ENCODE peak calls at places on chromosomes 2 and 18, in ten cellular contexts. One of them, this sample, is unnamed.

GRCh38 chr2:136715146-136715545 is 50.2 kb upstream of the THSD7B start:
- DNase-seq in C1 segment of cervical spinal cord: no peak
- DNase-seq in foreskin fibroblast: no peak
- DNase-seq in H1: no peak
- DNase-seq in mammary epithelial cell: no peak
- DNase-seq in anterior cingulate cortex: no peak
- DNase-seq in fibroblast of mammary gland: no peak
- DNase-seq in GM06990: no peak
- DNase-seq in memory B cell: no peak
- DNase-seq in LNCaP clone FGC: no peak
- DNase-seq in this sample: no peak

GRCh38 chr2:28981016-28981441 is at the start of gene TOGARAM2:
- DNase-seq in LNCaP clone FGC: no peak
- DNase-seq in mammary epithelial cell: no peak
- DNase-seq in foreskin fibroblast: no peak
- DNase-seq in H1: no peak
- DNase-seq in memory B cell: no peak
- DNase-seq in fibroblast of mammary gland: no peak
- DNase-seq in anterior cingulate cortex: peak; percentile 19
- DNase-seq in C1 segment of cervical spinal cord: peak; percentile 39
- DNase-seq in GM06990: no peak
- DNase-seq in this sample: no peak

GRCh38 chr2:96321230-96322103 is 3.6 kb upstream of the ITPRIPL1 start:
- DNase-seq in anterior cingulate cortex: no peak
- DNase-seq in LNCaP clone FGC: no peak
- DNase-seq in fibroblast of mammary gland: peak; percentile 11
- DNase-seq in foreskin fibroblast: no peak
- DNase-seq in memory B cell: peak; percentile 76
- DNase-seq in H1: no peak
- DNase-seq in mammary epithelial cell: peak; percentile 17
- DNase-seq in C1 segment of cervical spinal cord: peak; percentile 61
- DNase-seq in GM06990: peak; percentile 94
- DNase-seq in this sample: peak; percentile 38

GRCh38 chr2:71347517-71347916 is 15.9 kb downstream of the ZNF638 start:
- DNase-seq in fibroblast of mammary gland: peak; percentile 22
- DNase-seq in anterior cingulate cortex: no peak
- DNase-seq in foreskin fibroblast: peak; percentile 12
- DNase-seq in GM06990: no peak
- DNase-seq in C1 segment of cervical spinal cord: no peak
- DNase-seq in LNCaP clone FGC: no peak
- DNase-seq in H1: no peak
- DNase-seq in memory B cell: no peak
- DNase-seq in mammary epithelial cell: peak; percentile 7
- DNase-seq in this sample: peak; percentile 31

GRCh38 chr2:129728251-129728972 is 251.1 kb upstream of the RAB6C start:
- DNase-seq in H1: no peak
- DNase-seq in foreskin fibroblast: no peak
- DNase-seq in mammary epithelial cell: peak; percentile 1
- DNase-seq in anterior cingulate cortex: no peak
- DNase-seq in memory B cell: no peak
- DNase-seq in C1 segment of cervical spinal cord: no peak
- DNase-seq in LNCaP clone FGC: no peak
- DNase-seq in GM06990: no peak
- DNase-seq in fibroblast of mammary gland: no peak
- DNase-seq in this sample: no peak

GRCh38 chr2:15720561-15721307 is 129.1 kb downstream of the DDX1 start:
- DNase-seq in anterior cingulate cortex: no peak
- DNase-seq in H1: no peak
- DNase-seq in fibroblast of mammary gland: no peak
- DNase-seq in C1 segment of cervical spinal cord: no peak
- DNase-seq in mammary epithelial cell: no peak
- DNase-seq in memory B cell: no peak
- DNase-seq in GM06990: no peak
- DNase-seq in LNCaP clone FGC: no peak
- DNase-seq in foreskin fibroblast: no peak
- DNase-seq in this sample: no peak

GRCh38 chr2:96702098-96702785 is 37.6 kb downstream of the LMAN2L start:
- DNase-seq in fibroblast of mammary gland: no peak
- DNase-seq in LNCaP clone FGC: no peak
- DNase-seq in GM06990: no peak
- DNase-seq in anterior cingulate cortex: no peak
- DNase-seq in memory B cell: no peak
- DNase-seq in C1 segment of cervical spinal cord: no peak
- DNase-seq in foreskin fibroblast: no peak
- DNase-seq in mammary epithelial cell: peak; percentile 75
- DNase-seq in H1: no peak
- DNase-seq in this sample: no peak

GRCh38 chr2:188721231-188721630 is 252.9 kb upstream of the COL3A1 start:
- DNase-seq in C1 segment of cervical spinal cord: no peak
- DNase-seq in mammary epithelial cell: no peak
- DNase-seq in foreskin fibroblast: peak; percentile 22
- DNase-seq in GM06990: no peak
- DNase-seq in fibroblast of mammary gland: peak; percentile 43
- DNase-seq in H1: no peak
- DNase-seq in anterior cingulate cortex: no peak
- DNase-seq in LNCaP clone FGC: no peak
- DNase-seq in memory B cell: no peak
- DNase-seq in this sample: no peak

GRCh38 chr2:220445429-220446105 is 818.1 kb downstream of the SLC4A3 start:
- DNase-seq in anterior cingulate cortex: no peak
- DNase-seq in mammary epithelial cell: no peak
- DNase-seq in LNCaP clone FGC: no peak
- DNase-seq in fibroblast of mammary gland: peak; percentile 16
- DNase-seq in H1: no peak
- DNase-seq in memory B cell: no peak
- DNase-seq in C1 segment of cervical spinal cord: no peak
- DNase-seq in foreskin fibroblast: peak; percentile 14
- DNase-seq in GM06990: no peak
- DNase-seq in this sample: no peak

GRCh38 chr2:21501344-21502027 is 377.7 kb downstream of the TDRD15 start:
- DNase-seq in anterior cingulate cortex: peak; percentile 9
- DNase-seq in LNCaP clone FGC: no peak
- DNase-seq in GM06990: no peak
- DNase-seq in H1: no peak
- DNase-seq in mammary epithelial cell: no peak
- DNase-seq in fibroblast of mammary gland: no peak
- DNase-seq in foreskin fibroblast: no peak
- DNase-seq in memory B cell: no peak
- DNase-seq in C1 segment of cervical spinal cord: no peak
- DNase-seq in this sample: no peak

GRCh38 chr2:59012234-59012633 is 771.1 kb upstream of the FANCL start:
- DNase-seq in anterior cingulate cortex: no peak
- DNase-seq in memory B cell: no peak
- DNase-seq in LNCaP clone FGC: no peak
- DNase-seq in mammary epithelial cell: no peak
- DNase-seq in C1 segment of cervical spinal cord: no peak
- DNase-seq in H1: no peak
- DNase-seq in GM06990: no peak
- DNase-seq in fibroblast of mammary gland: no peak
- DNase-seq in foreskin fibroblast: no peak
- DNase-seq in this sample: no peak

GRCh38 chr18:59478591-59478990 is 119.5 kb upstream of the LMAN1 start:
- DNase-seq in anterior cingulate cortex: no peak
- DNase-seq in mammary epithelial cell: no peak
- DNase-seq in foreskin fibroblast: peak; percentile 42
- DNase-seq in GM06990: no peak
- DNase-seq in C1 segment of cervical spinal cord: no peak
- DNase-seq in LNCaP clone FGC: no peak
- DNase-seq in memory B cell: no peak
- DNase-seq in H1: no peak
- DNase-seq in fibroblast of mammary gland: no peak
- DNase-seq in this sample: no peak

GRCh38 chr2:238157506-238158017 is 1.2 kb upstream of the ERFE start:
- DNase-seq in fibroblast of mammary gland: no peak
- DNase-seq in mammary epithelial cell: no peak
- DNase-seq in foreskin fibroblast: no peak
- DNase-seq in memory B cell: no peak
- DNase-seq in H1: no peak
- DNase-seq in GM06990: no peak
- DNase-seq in anterior cingulate cortex: no peak
- DNase-seq in LNCaP clone FGC: no peak
- DNase-seq in C1 segment of cervical spinal cord: no peak
- DNase-seq in this sample: no peak